ENCODE peak calls at places on chromosomes 1 and 21, in four cellular contexts. One of them, this sample, is unnamed.

GRCh38 chr1:225962440-225962975 is 21.5 kb upstream of the LEFTY2 start:
- DNase-seq in NCI-H1092: no peak
- DNase-seq in HFF-Myc: no peak
- DNase-seq in GDM1: no peak
- DNase-seq in this sample: peak

GRCh38 chr1:3031401-3032221 is 10.3 kb downstream of the ACTRT2 start:
- DNase-seq in NCI-H1092: no peak
- DNase-seq in HFF-Myc: no peak
- DNase-seq in GDM1: no peak
- DNase-seq in this sample: no peak

GRCh38 chr1:183580281-183580682 is 10.0 kb downstream of the NCF2 start:
- DNase-seq in NCI-H1092: peak
- DNase-seq in HFF-Myc: no peak
- DNase-seq in GDM1: peak
- DNase-seq in this sample: no peak

GRCh38 chr1:56335394-56335793 is 244.0 kb downstream of the PLPP3 start:
- DNase-seq in NCI-H1092: no peak
- DNase-seq in HFF-Myc: no peak
- DNase-seq in GDM1: no peak
- DNase-seq in this sample: no peak

GRCh38 chr1:67831850-67832513 is 1.3 kb downstream of the GNG12 start:
- DNase-seq in NCI-H1092: no peak
- DNase-seq in HFF-Myc: peak
- DNase-seq in GDM1: no peak
- DNase-seq in this sample: peak

GRCh38 chr1:169109561-169110134 is 3.2 kb downstream of the ATP1B1 start:
- DNase-seq in NCI-H1092: no peak
- DNase-seq in HFF-Myc: peak
- DNase-seq in GDM1: no peak
- DNase-seq in this sample: peak

GRCh38 chr1:156284112-156284511 is at the start of gene TMEM79:
- DNase-seq in NCI-H1092: no peak
- DNase-seq in HFF-Myc: no peak
- DNase-seq in GDM1: no peak
- DNase-seq in this sample: no peak

GRCh38 chr1:203306970-203307541 is 1.7 kb downstream of the BTG2 start:
- DNase-seq in NCI-H1092: no peak
- DNase-seq in HFF-Myc: no peak
- DNase-seq in GDM1: no peak
- DNase-seq in this sample: peak

GRCh38 chr1:8985915-8986813 is 40.1 kb downstream of the SLC2A7 start:
- DNase-seq in NCI-H1092: peak
- DNase-seq in HFF-Myc: peak
- DNase-seq in GDM1: no peak
- DNase-seq in this sample: peak

GRCh38 chr1:220786337-220787068 is at the start of gene MTARC1:
- DNase-seq in NCI-H1092: peak
- DNase-seq in HFF-Myc: peak
- DNase-seq in GDM1: no peak
- DNase-seq in this sample: peak

GRCh38 chr1:184792450-184792969 is 37.9 kb upstream of the EDEM3 start:
- DNase-seq in NCI-H1092: no peak
- DNase-seq in HFF-Myc: peak
- DNase-seq in GDM1: peak
- DNase-seq in this sample: peak

GRCh38 chr1:86069757-86070145 is 86.8 kb downstream of the COL24A1 start:
- DNase-seq in NCI-H1092: no peak
- DNase-seq in HFF-Myc: no peak
- DNase-seq in GDM1: no peak
- DNase-seq in this sample: no peak

GRCh38 chr1:216499581-216500272 is 76.5 kb upstream of the USH2A start:
- DNase-seq in NCI-H1092: no peak
- DNase-seq in HFF-Myc: no peak
- DNase-seq in GDM1: no peak
- DNase-seq in this sample: no peak

GRCh38 chr1:151282883-151283725 is 1.0 kb downstream of the ZNF687 start:
- DNase-seq in NCI-H1092: peak
- DNase-seq in HFF-Myc: no peak
- DNase-seq in GDM1: peak
- DNase-seq in this sample: peak

GRCh38 chr1:110674337-110675059 is at the start of gene KCNA3:
- DNase-seq in NCI-H1092: peak
- DNase-seq in HFF-Myc: no peak
- DNase-seq in GDM1: no peak
- DNase-seq in this sample: peak

GRCh38 chr1:208421511-208421910 is 177.3 kb upstream of the PLXNA2 start:
- DNase-seq in NCI-H1092: no peak
- DNase-seq in HFF-Myc: no peak
- DNase-seq in GDM1: no peak
- DNase-seq in this sample: no peak

GRCh38 chr1:201119206-201119814 is 7.1 kb upstream of the CACNA1S start:
- DNase-seq in NCI-H1092: no peak
- DNase-seq in HFF-Myc: no peak
- DNase-seq in GDM1: no peak
- DNase-seq in this sample: no peak

GRCh38 chr1:55480396-55480795 is 265.2 kb upstream of the USP24 start:
- DNase-seq in NCI-H1092: no peak
- DNase-seq in HFF-Myc: no peak
- DNase-seq in GDM1: no peak
- DNase-seq in this sample: no peak

GRCh38 chr1:110348771-110349170 is 9.6 kb downstream of the RBM15 start:
- DNase-seq in NCI-H1092: no peak
- DNase-seq in HFF-Myc: no peak
- DNase-seq in GDM1: no peak
- DNase-seq in this sample: no peak

GRCh38 chr1:22919341-22920025 is 53.2 kb downstream of the LACTBL1 start:
- DNase-seq in NCI-H1092: no peak
- DNase-seq in HFF-Myc: no peak
- DNase-seq in GDM1: no peak
- DNase-seq in this sample: no peak

GRCh38 chr1:195202271-195202670 is 1406.0 kb downstream of the KCNT2 start:
- DNase-seq in NCI-H1092: peak
- DNase-seq in HFF-Myc: no peak
- DNase-seq in GDM1: no peak
- DNase-seq in this sample: no peak

GRCh38 chr1:99018313-99018712 is 13.7 kb upstream of the PLPPR5 start:
- DNase-seq in NCI-H1092: no peak
- DNase-seq in HFF-Myc: no peak
- DNase-seq in GDM1: no peak
- DNase-seq in this sample: no peak

GRCh38 chr1:94865369-94865768 is 45.2 kb downstream of the SLC44A3 start:
- DNase-seq in NCI-H1092: no peak
- DNase-seq in HFF-Myc: no peak
- DNase-seq in GDM1: no peak
- DNase-seq in this sample: no peak

GRCh38 chr1:7562729-7563605 is 208.1 kb upstream of the VAMP3 start:
- DNase-seq in NCI-H1092: no peak
- DNase-seq in HFF-Myc: no peak
- DNase-seq in GDM1: no peak
- DNase-seq in this sample: peak

GRCh38 chr1:184329962-184330868 is 56.6 kb upstream of the C1orf21 start:
- DNase-seq in NCI-H1092: no peak
- DNase-seq in HFF-Myc: no peak
- DNase-seq in GDM1: no peak
- DNase-seq in this sample: no peak

GRCh38 chr1:83588140-83588539 is 410.8 kb downstream of the TTLL7 start:
- DNase-seq in NCI-H1092: no peak
- DNase-seq in HFF-Myc: no peak
- DNase-seq in GDM1: no peak
- DNase-seq in this sample: no peak

GRCh38 chr1:39082140-39082799 is 56.1 kb downstream of the NDUFS5 start:
- DNase-seq in NCI-H1092: no peak
- DNase-seq in HFF-Myc: no peak
- DNase-seq in GDM1: no peak
- DNase-seq in this sample: no peak

GRCh38 chr1:151635479-151636072 is 23.7 kb downstream of the SNX27 start:
- DNase-seq in NCI-H1092: no peak
- DNase-seq in HFF-Myc: no peak
- DNase-seq in GDM1: no peak
- DNase-seq in this sample: no peak

GRCh38 chr1:156082111-156083091 is at the start of gene MEX3A:
- DNase-seq in NCI-H1092: peak
- DNase-seq in HFF-Myc: no peak
- DNase-seq in GDM1: peak
- DNase-seq in this sample: peak

GRCh38 chr21:31987696-31988095 is 114.9 kb downstream of the HUNK start:
- DNase-seq in NCI-H1092: no peak
- DNase-seq in HFF-Myc: no peak
- DNase-seq in GDM1: no peak
- DNase-seq in this sample: no peak

GRCh38 chr1:234871039-234871709 is 257.5 kb downstream of the TOMM20 start:
- DNase-seq in NCI-H1092: no peak
- DNase-seq in HFF-Myc: no peak
- DNase-seq in GDM1: no peak
- DNase-seq in this sample: no peak

GRCh38 chr21:25733859-25734653 is 648 bp downstream of the ATP5PF start:
- DNase-seq in NCI-H1092: no peak
- DNase-seq in HFF-Myc: no peak
- DNase-seq in GDM1: no peak
- DNase-seq in this sample: no peak